ENCODE peak calls at places on chromosome 12, in seven cellular contexts. One of them, this sample, is unnamed.

GRCh38 chr12:75724913-75725312 is 213.5 kb upstream of the KRR1 start:
- DNase-seq in suprapubic skin: no peak
- DNase-seq in gastrocnemius medialis: no peak
- DNase-seq in breast epithelium: no peak
- DNase-seq in body of pancreas: no peak
- DNase-seq in GM12878: no peak
- DNase-seq in uterus: peak; percentile 28
- DNase-seq in this sample: no peak

GRCh38 chr12:78120866-78121590 is 290.3 kb downstream of the NAV3 start:
- DNase-seq in body of pancreas: no peak
- DNase-seq in GM12878: no peak
- DNase-seq in suprapubic skin: no peak
- DNase-seq in uterus: no peak
- DNase-seq in breast epithelium: no peak
- DNase-seq in gastrocnemius medialis: no peak
- DNase-seq in this sample: no peak

GRCh38 chr12:70178038-70178437 is 65.2 kb upstream of the CNOT2 start:
- DNase-seq in suprapubic skin: no peak
- DNase-seq in body of pancreas: no peak
- DNase-seq in breast epithelium: no peak
- DNase-seq in gastrocnemius medialis: no peak
- DNase-seq in uterus: no peak
- DNase-seq in GM12878: no peak
- DNase-seq in this sample: no peak

GRCh38 chr12:54956322-54956721 is 28.2 kb downstream of the TESPA1 start:
- DNase-seq in body of pancreas: no peak
- DNase-seq in suprapubic skin: no peak
- DNase-seq in gastrocnemius medialis: no peak
- DNase-seq in GM12878: no peak
- DNase-seq in breast epithelium: no peak
- DNase-seq in uterus: no peak
- DNase-seq in this sample: no peak

GRCh38 chr12:26987634-26988424 is 26.4 kb downstream of the TM7SF3 start:
- DNase-seq in breast epithelium: no peak
- DNase-seq in body of pancreas: no peak
- DNase-seq in GM12878: no peak
- DNase-seq in gastrocnemius medialis: no peak
- DNase-seq in suprapubic skin: no peak
- DNase-seq in uterus: no peak
- DNase-seq in this sample: no peak

GRCh38 chr12:9751204-9752144 is 9.2 kb downstream of the CD69 start:
- DNase-seq in uterus: no peak
- DNase-seq in GM12878: no peak
- DNase-seq in gastrocnemius medialis: no peak
- DNase-seq in suprapubic skin: no peak
- DNase-seq in body of pancreas: no peak
- DNase-seq in breast epithelium: no peak
- DNase-seq in this sample: no peak

GRCh38 chr12:94150483-94151225 is 2.3 kb downstream of the PLXNC1 start:
- DNase-seq in GM12878: no peak
- DNase-seq in breast epithelium: no peak
- DNase-seq in uterus: no peak
- DNase-seq in body of pancreas: no peak
- DNase-seq in gastrocnemius medialis: no peak
- DNase-seq in suprapubic skin: no peak
- DNase-seq in this sample: no peak

GRCh38 chr12:52260351-52261210 is 13.9 kb upstream of the KRT86 start:
- DNase-seq in GM12878: no peak
- DNase-seq in uterus: no peak
- DNase-seq in breast epithelium: no peak
- DNase-seq in suprapubic skin: peak; percentile 6
- DNase-seq in gastrocnemius medialis: no peak
- DNase-seq in body of pancreas: peak; percentile 13
- DNase-seq in this sample: no peak

DNA sequence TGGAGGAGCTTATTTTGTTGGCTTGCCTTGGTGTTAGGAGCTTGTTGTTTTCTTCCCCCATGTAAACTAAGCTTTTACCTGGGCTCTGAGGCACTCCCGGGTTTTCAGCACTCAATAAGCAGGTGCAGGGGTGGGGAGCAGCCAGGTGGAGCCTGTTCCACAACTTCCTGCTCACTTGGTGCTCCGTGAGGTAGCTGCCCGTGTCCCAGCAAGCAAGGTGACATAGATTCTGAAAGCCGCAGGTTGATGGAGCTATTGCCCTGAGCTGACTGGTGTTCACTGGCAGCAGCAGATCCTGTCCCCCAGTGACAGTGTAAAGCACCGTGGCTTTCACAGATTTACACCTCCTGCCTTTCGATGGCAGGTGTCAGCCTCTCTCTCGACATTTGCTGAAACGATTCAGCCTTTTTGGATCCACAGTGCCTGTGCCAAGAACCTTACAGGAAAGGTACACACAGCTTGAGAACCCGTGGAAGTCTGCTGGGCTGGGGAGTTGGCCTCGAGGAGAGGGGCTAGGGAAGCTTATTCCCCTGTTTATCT is 295.7 kb upstream of the FKBP4 start:
- DNase-seq in suprapubic skin: no peak
- DNase-seq in GM12878: no peak
- DNase-seq in breast epithelium: no peak
- DNase-seq in body of pancreas: no peak
- DNase-seq in gastrocnemius medialis: no peak
- DNase-seq in uterus: no peak
- DNase-seq in this sample: no peak
- H3K27me3 ChIP-seq in suprapubic skin: no peaks in the 10 kb centered on the region
- H3K27me3 ChIP-seq in GM12878: peaks cover 2% of the 10 kb centered on the region
- H3K27me3 ChIP-seq in breast epithelium: no peaks in the 10 kb centered on the region
- H3K27me3 ChIP-seq in body of pancreas: no peaks in the 10 kb centered on the region
- H3K27me3 ChIP-seq in gastrocnemius medialis: no peaks in the 10 kb centered on the region
- H3K27me3 ChIP-seq in uterus: no peaks in the 10 kb centered on the region
- H3K27me3 ChIP-seq in this sample: no peaks in the 10 kb centered on the region

GRCh38 chr12:108839011-108839889 is 18.1 kb downstream of the SSH1 start:
- DNase-seq in breast epithelium: peak; percentile 80
- DNase-seq in body of pancreas: peak; percentile 43
- DNase-seq in uterus: peak; percentile 75
- DNase-seq in gastrocnemius medialis: peak; percentile 69
- DNase-seq in suprapubic skin: peak; percentile 86
- DNase-seq in GM12878: no peak
- DNase-seq in this sample: no peak

GRCh38 chr12:108838194-108839010 is 19.0 kb downstream of the SSH1 start:
- DNase-seq in uterus: peak; percentile 90
- DNase-seq in body of pancreas: peak; percentile 67
- DNase-seq in gastrocnemius medialis: peak; percentile 95
- DNase-seq in GM12878: peak; percentile 91
- DNase-seq in breast epithelium: peak; percentile 93
- DNase-seq in suprapubic skin: peak; percentile 88
- DNase-seq in this sample: peak; percentile 95

GRCh38 chr12:108835860-108836634 is 21.3 kb downstream of the SSH1 start:
- DNase-seq in gastrocnemius medialis: no peak
- DNase-seq in suprapubic skin: no peak
- DNase-seq in uterus: no peak
- DNase-seq in breast epithelium: no peak
- DNase-seq in body of pancreas: no peak
- DNase-seq in GM12878: no peak
- DNase-seq in this sample: no peak

GRCh38 chr12:108837239-108837638 is 20.1 kb downstream of the SSH1 start:
- DNase-seq in body of pancreas: no peak
- DNase-seq in uterus: no peak
- DNase-seq in suprapubic skin: no peak
- DNase-seq in GM12878: no peak
- DNase-seq in breast epithelium: no peak
- DNase-seq in gastrocnemius medialis: no peak
- DNase-seq in this sample: no peak

GRCh38 chr12:108837680-108838079 is 19.7 kb downstream of the SSH1 start:
- DNase-seq in body of pancreas: no peak
- DNase-seq in suprapubic skin: no peak
- DNase-seq in uterus: no peak
- DNase-seq in GM12878: no peak
- DNase-seq in breast epithelium: no peak
- DNase-seq in gastrocnemius medialis: no peak
- DNase-seq in this sample: no peak
- TF ChIP-seq POLR2A in body of pancreas: no peak
- TF ChIP-seq POLR2A in suprapubic skin: no peak
- TF ChIP-seq POLR2A in uterus: no peak
- TF ChIP-seq POLR2A in GM12878: no peak
- TF ChIP-seq POLR2A in breast epithelium: no peak
- TF ChIP-seq POLR2A in gastrocnemius medialis: no peak
- TF ChIP-seq POLR2A in this sample: no peak

GRCh38 chr12:64780220-64780530 is 21.0 kb upstream of the GNS start:
- DNase-seq in suprapubic skin: no peak
- DNase-seq in body of pancreas: no peak
- DNase-seq in uterus: no peak
- DNase-seq in GM12878: no peak
- DNase-seq in gastrocnemius medialis: no peak
- DNase-seq in breast epithelium: no peak
- DNase-seq in this sample: no peak

GRCh38 chr12:64781374-64782029 is 22.3 kb upstream of the GNS start:
- DNase-seq in uterus: no peak
- DNase-seq in breast epithelium: no peak
- DNase-seq in suprapubic skin: no peak
- DNase-seq in body of pancreas: peak; percentile 68
- DNase-seq in gastrocnemius medialis: no peak
- DNase-seq in GM12878: no peak
- DNase-seq in this sample: no peak

GRCh38 chr12:64779349-64779974 is 20.3 kb upstream of the GNS start:
- DNase-seq in uterus: no peak
- DNase-seq in suprapubic skin: no peak
- DNase-seq in GM12878: no peak
- DNase-seq in gastrocnemius medialis: no peak
- DNase-seq in breast epithelium: no peak
- DNase-seq in body of pancreas: no peak
- DNase-seq in this sample: no peak

GRCh38 chr12:64782181-64782580 is 23.0 kb upstream of the GNS start:
- DNase-seq in gastrocnemius medialis: no peak
- DNase-seq in suprapubic skin: no peak
- DNase-seq in uterus: no peak
- DNase-seq in GM12878: no peak
- DNase-seq in body of pancreas: no peak
- DNase-seq in breast epithelium: no peak
- DNase-seq in this sample: no peak

DNA sequence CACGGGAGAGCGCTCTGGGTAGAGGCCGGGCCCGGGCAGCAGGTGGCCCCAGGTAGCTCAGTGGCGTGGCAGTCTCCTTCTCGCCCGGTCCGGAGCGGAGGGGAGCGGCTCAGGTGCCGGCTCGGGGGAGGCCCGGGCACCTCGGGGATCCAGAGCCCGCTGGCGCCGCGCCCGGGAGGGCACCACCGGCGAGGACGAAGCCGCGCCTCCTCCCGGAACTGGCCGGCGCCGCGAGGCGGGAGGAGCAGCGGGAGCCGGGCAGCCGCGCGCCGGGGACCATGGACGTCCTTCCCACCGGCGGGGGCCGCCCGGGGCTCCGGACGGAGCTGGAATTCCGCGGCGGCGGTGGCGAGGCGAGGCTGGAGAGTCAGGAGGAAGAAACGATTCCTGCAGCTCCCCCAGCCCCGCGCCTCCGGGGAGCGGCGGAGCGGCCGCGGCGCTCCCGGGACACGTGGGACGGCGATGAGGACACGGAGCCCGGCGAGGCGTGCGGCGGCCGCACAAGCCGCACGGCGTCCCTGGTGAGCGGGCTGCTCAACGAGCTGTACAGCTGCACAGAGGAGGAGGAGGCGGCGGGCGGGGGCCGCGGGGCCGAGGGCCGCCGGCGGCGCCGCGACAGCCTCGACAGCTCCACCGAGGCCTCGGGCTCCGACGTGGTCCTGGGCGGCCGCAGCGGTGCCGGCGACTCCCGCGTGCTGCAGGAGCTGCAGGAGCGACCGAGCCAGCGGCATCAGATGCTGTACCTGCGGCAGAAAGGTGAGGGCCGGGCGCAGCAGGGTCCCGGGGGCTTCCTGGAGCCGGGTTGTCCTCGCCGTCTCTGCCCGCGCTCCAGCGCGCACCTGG is 21.5 kb upstream of the GNS start:
- DNase-seq in gastrocnemius medialis: no peak
- DNase-seq in body of pancreas: peak; percentile 90
- DNase-seq in uterus: peak; percentile 26
- DNase-seq in breast epithelium: peak; percentile 39
- DNase-seq in suprapubic skin: peak; percentile 67
- DNase-seq in GM12878: no peak
- DNase-seq in this sample: no peak
- H3K27me3 ChIP-seq in gastrocnemius medialis: peaks cover 53% of the 10 kb centered on the region
- H3K27me3 ChIP-seq in body of pancreas: no peaks in the 10 kb centered on the region
- H3K27me3 ChIP-seq in uterus: no peaks in the 10 kb centered on the region
- H3K27me3 ChIP-seq in breast epithelium: no peaks in the 10 kb centered on the region
- H3K27me3 ChIP-seq in suprapubic skin: peaks cover 29% of the 10 kb centered on the region
- H3K27me3 ChIP-seq in GM12878: peaks cover 2% of the 10 kb centered on the region
- H3K27me3 ChIP-seq in this sample: no peaks in the 10 kb centered on the region

GRCh38 chr12:22969521-22969920 is 344.6 kb downstream of the ETNK1 start:
- DNase-seq in GM12878: no peak
- DNase-seq in body of pancreas: no peak
- DNase-seq in uterus: no peak
- DNase-seq in suprapubic skin: no peak
- DNase-seq in breast epithelium: no peak
- DNase-seq in gastrocnemius medialis: no peak
- DNase-seq in this sample: no peak
- TF ChIP-seq POLR2A in GM12878: no peak
- TF ChIP-seq POLR2A in body of pancreas: no peak
- TF ChIP-seq POLR2A in uterus: no peak
- TF ChIP-seq POLR2A in suprapubic skin: no peak
- TF ChIP-seq POLR2A in breast epithelium: no peak
- TF ChIP-seq POLR2A in gastrocnemius medialis: no peak
- TF ChIP-seq POLR2A in this sample: no peak

This sample was measured in vagina.